ENCODE peak calls at places on chromosomes 3 and 15, in four cellular contexts. One of them, this sample, is unnamed.

GRCh38 chr3:36257117-36257516 is 123.2 kb upstream of the STAC start:
- DNase-seq in uterus: no peak
- DNase-seq in NCI-H345: no peak
- DNase-seq in stimulated activated CD8-positive, alpha-beta memory T cell treated with anti-CD3 and anti-CD28 coated beads, Interleukin-15, amount 100 ng/mL, for 1 hour: no peak
- DNase-seq in this sample: no peak

GRCh38 chr3:71062920-71063767 is 520.4 kb downstream of the FOXP1 start:
- DNase-seq in uterus: no peak
- DNase-seq in stimulated activated CD8-positive, alpha-beta memory T cell treated with anti-CD3 and anti-CD28 coated beads, Interleukin-15, amount 100 ng/mL, for 1 hour: no peak
- DNase-seq in NCI-H345: no peak
- DNase-seq in this sample: peak

GRCh38 chr15:63052128-63052826 is 9.7 kb downstream of the TPM1 start:
- DNase-seq in uterus: no peak
- DNase-seq in NCI-H345: no peak
- DNase-seq in stimulated activated CD8-positive, alpha-beta memory T cell treated with anti-CD3 and anti-CD28 coated beads, Interleukin-15, amount 100 ng/mL, for 1 hour: no peak
- DNase-seq in this sample: no peak

GRCh38 chr3:67418539-67419529 is 235.6 kb downstream of the SUCLG2 start:
- DNase-seq in uterus: no peak
- DNase-seq in NCI-H345: no peak
- DNase-seq in stimulated activated CD8-positive, alpha-beta memory T cell treated with anti-CD3 and anti-CD28 coated beads, Interleukin-15, amount 100 ng/mL, for 1 hour: no peak
- DNase-seq in this sample: peak

GRCh38 chr3:108106031-108106430 is 15.2 kb upstream of the CD47 start:
- DNase-seq in stimulated activated CD8-positive, alpha-beta memory T cell treated with anti-CD3 and anti-CD28 coated beads, Interleukin-15, amount 100 ng/mL, for 1 hour: no peak
- DNase-seq in uterus: no peak
- DNase-seq in NCI-H345: no peak
- DNase-seq in this sample: no peak

GRCh38 chr3:174125267-174125844 is 727.8 kb downstream of the NLGN1 start:
- DNase-seq in uterus: no peak
- DNase-seq in stimulated activated CD8-positive, alpha-beta memory T cell treated with anti-CD3 and anti-CD28 coated beads, Interleukin-15, amount 100 ng/mL, for 1 hour: no peak
- DNase-seq in NCI-H345: peak
- DNase-seq in this sample: peak

GRCh38 chr15:22786868-22787698 is 639 bp downstream of the NIPA1 start:
- DNase-seq in stimulated activated CD8-positive, alpha-beta memory T cell treated with anti-CD3 and anti-CD28 coated beads, Interleukin-15, amount 100 ng/mL, for 1 hour: no peak
- DNase-seq in NCI-H345: peak
- DNase-seq in uterus: peak
- DNase-seq in this sample: peak

GRCh38 chr15:58457466-58457965 is 25.7 kb downstream of the LIPC start:
- DNase-seq in NCI-H345: no peak
- DNase-seq in uterus: no peak
- DNase-seq in stimulated activated CD8-positive, alpha-beta memory T cell treated with anti-CD3 and anti-CD28 coated beads, Interleukin-15, amount 100 ng/mL, for 1 hour: no peak
- DNase-seq in this sample: peak

GRCh38 chr15:94692697-94693096 is 461.3 kb downstream of the MCTP2 start:
- DNase-seq in uterus: no peak
- DNase-seq in NCI-H345: no peak
- DNase-seq in stimulated activated CD8-positive, alpha-beta memory T cell treated with anti-CD3 and anti-CD28 coated beads, Interleukin-15, amount 100 ng/mL, for 1 hour: no peak
- DNase-seq in this sample: no peak

GRCh38 chr15:59165726-59166125 is 40.9 kb upstream of the LDHAL6B start:
- DNase-seq in NCI-H345: peak
- DNase-seq in uterus: no peak
- DNase-seq in stimulated activated CD8-positive, alpha-beta memory T cell treated with anti-CD3 and anti-CD28 coated beads, Interleukin-15, amount 100 ng/mL, for 1 hour: no peak
- DNase-seq in this sample: no peak

GRCh38 chr15:50059883-50060282 is 59.1 kb downstream of the ATP8B4 start:
- DNase-seq in NCI-H345: no peak
- DNase-seq in uterus: no peak
- DNase-seq in stimulated activated CD8-positive, alpha-beta memory T cell treated with anti-CD3 and anti-CD28 coated beads, Interleukin-15, amount 100 ng/mL, for 1 hour: no peak
- DNase-seq in this sample: no peak

GRCh38 chr3:179528786-179529185 is 33.9 kb upstream of the ACTL6A start:
- DNase-seq in uterus: no peak
- DNase-seq in stimulated activated CD8-positive, alpha-beta memory T cell treated with anti-CD3 and anti-CD28 coated beads, Interleukin-15, amount 100 ng/mL, for 1 hour: no peak
- DNase-seq in NCI-H345: peak
- DNase-seq in this sample: peak

GRCh38 chr3:125002414-125002811 is 53.4 kb downstream of the HEG1 start:
- DNase-seq in uterus: no peak
- DNase-seq in stimulated activated CD8-positive, alpha-beta memory T cell treated with anti-CD3 and anti-CD28 coated beads, Interleukin-15, amount 100 ng/mL, for 1 hour: no peak
- DNase-seq in NCI-H345: no peak
- DNase-seq in this sample: no peak

GRCh38 chr15:64842986-64843561 is 1.4 kb downstream of the PLEKHO2 start:
- DNase-seq in NCI-H345: no peak
- DNase-seq in uterus: peak
- DNase-seq in stimulated activated CD8-positive, alpha-beta memory T cell treated with anti-CD3 and anti-CD28 coated beads, Interleukin-15, amount 100 ng/mL, for 1 hour: no peak
- DNase-seq in this sample: peak

GRCh38 chr3:84742915-84743314 is 215.9 kb upstream of the CADM2 start:
- DNase-seq in uterus: no peak
- DNase-seq in NCI-H345: no peak
- DNase-seq in stimulated activated CD8-positive, alpha-beta memory T cell treated with anti-CD3 and anti-CD28 coated beads, Interleukin-15, amount 100 ng/mL, for 1 hour: no peak
- DNase-seq in this sample: no peak

GRCh38 chr3:147939425-147940196 is 530.4 kb downstream of the ZIC1 start:
- DNase-seq in stimulated activated CD8-positive, alpha-beta memory T cell treated with anti-CD3 and anti-CD28 coated beads, Interleukin-15, amount 100 ng/mL, for 1 hour: no peak
- DNase-seq in uterus: no peak
- DNase-seq in NCI-H345: no peak
- DNase-seq in this sample: no peak

GRCh38 chr3:194082596-194083220 is 53.2 kb upstream of the HES1 start:
- DNase-seq in uterus: no peak
- DNase-seq in stimulated activated CD8-positive, alpha-beta memory T cell treated with anti-CD3 and anti-CD28 coated beads, Interleukin-15, amount 100 ng/mL, for 1 hour: no peak
- DNase-seq in NCI-H345: no peak
- DNase-seq in this sample: no peak

GRCh38 chr3:182621435-182622240 is 171.7 kb upstream of the ATP11B start:
- DNase-seq in uterus: no peak
- DNase-seq in NCI-H345: no peak
- DNase-seq in stimulated activated CD8-positive, alpha-beta memory T cell treated with anti-CD3 and anti-CD28 coated beads, Interleukin-15, amount 100 ng/mL, for 1 hour: no peak
- DNase-seq in this sample: no peak

GRCh38 chr3:21013566-21013965 is 737.4 kb downstream of the ZNF385D start:
- DNase-seq in NCI-H345: no peak
- DNase-seq in uterus: no peak
- DNase-seq in stimulated activated CD8-positive, alpha-beta memory T cell treated with anti-CD3 and anti-CD28 coated beads, Interleukin-15, amount 100 ng/mL, for 1 hour: no peak
- DNase-seq in this sample: no peak

GRCh38 chr3:151430821-151431484 is 29.9 kb downstream of the IGSF10 start:
- DNase-seq in stimulated activated CD8-positive, alpha-beta memory T cell treated with anti-CD3 and anti-CD28 coated beads, Interleukin-15, amount 100 ng/mL, for 1 hour: no peak
- DNase-seq in uterus: no peak
- DNase-seq in NCI-H345: no peak
- DNase-seq in this sample: no peak

GRCh38 chr3:82942041-82942440 is 1180.6 kb upstream of the GBE1 start:
- DNase-seq in uterus: no peak
- DNase-seq in NCI-H345: no peak
- DNase-seq in stimulated activated CD8-positive, alpha-beta memory T cell treated with anti-CD3 and anti-CD28 coated beads, Interleukin-15, amount 100 ng/mL, for 1 hour: no peak
- DNase-seq in this sample: no peak

GRCh38 chr3:193078996-193079731 is 161.5 kb upstream of the MB21D2 start:
- DNase-seq in stimulated activated CD8-positive, alpha-beta memory T cell treated with anti-CD3 and anti-CD28 coated beads, Interleukin-15, amount 100 ng/mL, for 1 hour: no peak
- DNase-seq in NCI-H345: no peak
- DNase-seq in uterus: no peak
- DNase-seq in this sample: no peak

GRCh38 chr3:71589132-71589531 is 5.6 kb upstream of the FOXP1 start:
- DNase-seq in stimulated activated CD8-positive, alpha-beta memory T cell treated with anti-CD3 and anti-CD28 coated beads, Interleukin-15, amount 100 ng/mL, for 1 hour: no peak
- DNase-seq in uterus: no peak
- DNase-seq in NCI-H345: peak
- DNase-seq in this sample: no peak

GRCh38 chr3:178480795-178481194 is 55.4 kb upstream of the KCNMB2 start:
- DNase-seq in uterus: no peak
- DNase-seq in stimulated activated CD8-positive, alpha-beta memory T cell treated with anti-CD3 and anti-CD28 coated beads, Interleukin-15, amount 100 ng/mL, for 1 hour: no peak
- DNase-seq in NCI-H345: no peak
- DNase-seq in this sample: no peak

GRCh38 chr15:68383161-68384074 is 48.5 kb downstream of the ITGA11 start:
- DNase-seq in stimulated activated CD8-positive, alpha-beta memory T cell treated with anti-CD3 and anti-CD28 coated beads, Interleukin-15, amount 100 ng/mL, for 1 hour: no peak
- DNase-seq in uterus: peak
- DNase-seq in NCI-H345: peak
- DNase-seq in this sample: peak

GRCh38 chr15:96414875-96415274 is 84.4 kb downstream of the NR2F2 start:
- DNase-seq in stimulated activated CD8-positive, alpha-beta memory T cell treated with anti-CD3 and anti-CD28 coated beads, Interleukin-15, amount 100 ng/mL, for 1 hour: no peak
- DNase-seq in uterus: no peak
- DNase-seq in NCI-H345: no peak
- DNase-seq in this sample: no peak